ENCODE peak calls at places on chromosomes 11 and 22, in seven cellular contexts. Q is PC-9, J is IMR-90, L is tibial nerve, G is bronchial epithelial cell, B is fibroblast of lung, M is esophagus squamous epithelium. K is an unnamed sample.
A peak's percentile ranks its signal among the peaks of the same experiment; 100 is the strongest.

GRCh38 chr22:18000441-18001039 is 23.8 kb downstream of the MICAL3 start:
- DNase-seq in Q (no peak), J (no peak), L (no peak), G (no peak), B (no peak), M (no peak), K (no peak)

GRCh38 chr11:17734418-17734911 is at the start of gene KCNC1:
- DNase-seq in Q (no peak), J (peak; percentile 34), L (no peak), G (no peak), B (peak; percentile 33), M (no peak), K (no peak)

GRCh38 chr11:123580557-123581275 is 73.7 kb downstream of the SCN3B start:
- DNase-seq in Q (peak; percentile 56), J (peak; percentile 19), L (no peak), G (peak; percentile 59), B (peak; percentile 26), M (no peak), K (no peak)

GRCh38 chr11:112797653-112798293 is 163.4 kb upstream of the NCAM1 start:
- DNase-seq in Q (no peak), J (no peak), L (no peak), G (peak; percentile 31), B (peak; percentile 11), M (no peak), K (no peak)

GRCh38 chr22:31574015-31574670 is 77.8 kb downstream of the SFI1 start:
- DNase-seq in Q (no peak), J (no peak), L (no peak), G (no peak), B (peak; percentile 66), M (no peak), K (no peak)

GRCh38 chr11:21769188-21769587 is 423.7 kb upstream of the ANO5 start:
- DNase-seq in Q (no peak), J (no peak), L (no peak), G (no peak), B (no peak), M (no peak), K (no peak)

GRCh38 chr11:84866922-84867321 is 760.2 kb downstream of the DLG2 start:
- DNase-seq in Q (no peak), J (no peak), L (no peak), G (no peak), B (no peak), M (no peak), K (no peak)

GRCh38 chr11:94563176-94563847 is 3.9 kb upstream of the PIWIL4 start:
- DNase-seq in Q (peak; percentile 59), J (peak; percentile 77), L (no peak), G (peak; percentile 83), B (peak; percentile 55), M (no peak), K (no peak)

GRCh38 chr22:32695451-32695891 is 106.0 kb upstream of the TIMP3 start:
- DNase-seq in Q (peak; percentile 99), J (peak; percentile 95), L (no peak), G (peak; percentile 79), B (peak; percentile 93), M (no peak), K (peak; percentile 61)

GRCh38 chr11:114168086-114168448 is 108.6 kb downstream of the ZBTB16 start:
- DNase-seq in Q (no peak), J (no peak), L (no peak), G (no peak), B (no peak), M (no peak), K (no peak)

GRCh38 chr11:60305906-60306619 is 21.0 kb upstream of the MS4A6E start:
- DNase-seq in Q (no peak), J (no peak), L (no peak), G (peak; percentile 74), B (no peak), M (no peak), K (no peak)

GRCh38 chr11:14413307-14414072 is 54.5 kb upstream of the RRAS2 start:
- DNase-seq in Q (no peak), J (peak; percentile 58), L (no peak), G (no peak), B (peak; percentile 56), M (no peak), K (no peak)
- TF ChIP-seq CTCF in Q (no peak), J (peak; percentile 33), L (no peak), G (peak; percentile 4), B (peak; percentile 34), M (peak; percentile 13), K (peak; percentile 29)

GRCh38 chr11:57481915-57482781 is 21.8 kb downstream of the RTN4RL2 start:
- DNase-seq in Q (no peak), J (no peak), L (no peak), G (no peak), B (no peak), M (no peak), K (no peak)

GRCh38 chr11:57483570-57483934 is 23.2 kb downstream of the RTN4RL2 start:
- DNase-seq in Q (no peak), J (no peak), L (no peak), G (no peak), B (no peak), M (no peak), K (no peak)

GRCh38 chr11:57481315-57481714 is 21.0 kb downstream of the RTN4RL2 start:
- DNase-seq in Q (no peak), J (no peak), L (no peak), G (no peak), B (no peak), M (no peak), K (no peak)

GRCh38 chr11:57484141-57484710 is 23.9 kb downstream of the RTN4RL2 start:
- DNase-seq in Q (no peak), J (no peak), L (no peak), G (no peak), B (no peak), M (no peak), K (no peak)

DNA sequence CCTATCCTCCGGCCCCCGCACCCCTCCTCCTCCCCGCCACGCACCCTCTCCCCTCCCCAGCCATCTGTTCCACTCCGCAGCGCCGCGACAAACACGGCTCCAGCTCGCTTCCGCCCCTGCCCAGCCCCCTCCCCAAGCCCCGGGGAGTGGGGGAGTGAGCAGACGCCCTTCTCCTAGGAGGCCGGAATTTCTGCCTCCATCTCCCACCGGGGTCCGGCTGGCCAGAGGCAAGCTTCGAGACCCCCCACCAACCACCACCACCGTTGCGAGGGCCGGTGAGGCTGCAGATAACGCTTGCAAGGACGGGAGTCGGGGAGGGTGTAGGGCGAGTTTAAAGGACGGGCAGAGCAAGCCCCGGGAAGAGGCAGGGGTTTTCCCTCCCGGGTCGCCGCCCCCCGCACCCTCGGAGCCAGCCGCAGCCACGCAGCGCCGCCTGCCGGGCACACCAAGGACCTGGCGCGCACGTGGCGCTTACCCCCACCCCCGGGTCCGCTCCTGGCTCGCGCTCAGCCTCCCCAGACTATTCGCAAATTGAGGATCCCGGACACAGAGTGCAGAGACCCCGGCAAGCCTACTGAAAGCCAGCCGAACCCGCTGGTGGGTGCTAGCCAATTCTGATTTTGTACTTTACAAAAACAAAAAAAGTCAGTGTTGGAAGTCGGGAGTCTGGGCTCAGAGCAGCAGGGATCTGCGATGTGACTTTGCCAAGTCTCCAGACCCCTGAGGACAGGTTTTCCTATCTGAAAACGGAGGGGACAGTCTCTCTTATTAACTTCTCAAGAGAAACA is 22.6 kb downstream of the RTN4RL2 start:
- DNase-seq in Q (no peak), J (peak; percentile 21), L (no peak), G (no peak), B (no peak), M (no peak), K (no peak)
- H3K4me3 ChIP-seq in Q (peak overlapping the region; percentile 15), J (peak overlapping the region; percentile 35), L (no peak overlapping the region), G (peak overlapping the region; percentile 18), B (peak overlapping the region; percentile 26), M (peak overlapping the region; percentile 36), K (peak overlapping the region; percentile 48)

DNA sequence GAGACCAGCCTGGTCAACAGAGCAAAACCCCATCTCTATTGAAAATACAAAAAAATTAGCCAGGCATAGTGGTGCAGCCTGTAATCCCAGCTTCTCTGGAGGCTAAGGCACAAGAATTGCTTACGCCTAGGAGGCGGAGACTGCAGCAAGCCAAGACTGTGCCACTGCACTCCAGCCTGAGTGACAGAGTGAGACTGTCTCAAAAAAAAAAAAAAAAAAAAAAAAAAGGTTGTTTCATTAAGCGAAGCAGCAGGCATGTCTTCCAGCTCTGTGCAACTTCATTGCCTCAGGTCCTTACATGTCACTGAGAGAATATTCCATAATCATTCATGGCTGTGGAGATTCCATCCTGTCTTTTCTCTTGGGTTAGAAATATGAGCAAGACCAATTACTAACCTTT is 16.9 kb downstream of the GAB2 start:
- DNase-seq in Q (no peak), J (no peak), L (no peak), G (no peak), B (no peak), M (no peak), K (no peak)
- TF ChIP-seq CTCF in Q (no peak), J (no peak), L (no peak), G (no peak), B (no peak), M (no peak), K (no peak)

GRCh38 chr11:68379216-68379615 is 66.8 kb downstream of the LRP5 start:
- DNase-seq in Q (no peak), J (no peak), L (no peak), G (no peak), B (no peak), M (no peak), K (no peak)

GRCh38 chr11:68381716-68382115 is 69.3 kb downstream of the LRP5 start:
- DNase-seq in Q (no peak), J (no peak), L (no peak), G (no peak), B (no peak), M (no peak), K (no peak)

GRCh38 chr11:68382358-68382998 is 70.1 kb downstream of the LRP5 start:
- DNase-seq in Q (no peak), J (no peak), L (no peak), G (no peak), B (no peak), M (no peak), K (no peak)

GRCh38 chr11:68383976-68384501 is 71.6 kb downstream of the LRP5 start:
- DNase-seq in Q (no peak), J (peak; percentile 40), L (peak; percentile 88), G (peak; percentile 11), B (peak; percentile 46), M (no peak), K (no peak)

DNA sequence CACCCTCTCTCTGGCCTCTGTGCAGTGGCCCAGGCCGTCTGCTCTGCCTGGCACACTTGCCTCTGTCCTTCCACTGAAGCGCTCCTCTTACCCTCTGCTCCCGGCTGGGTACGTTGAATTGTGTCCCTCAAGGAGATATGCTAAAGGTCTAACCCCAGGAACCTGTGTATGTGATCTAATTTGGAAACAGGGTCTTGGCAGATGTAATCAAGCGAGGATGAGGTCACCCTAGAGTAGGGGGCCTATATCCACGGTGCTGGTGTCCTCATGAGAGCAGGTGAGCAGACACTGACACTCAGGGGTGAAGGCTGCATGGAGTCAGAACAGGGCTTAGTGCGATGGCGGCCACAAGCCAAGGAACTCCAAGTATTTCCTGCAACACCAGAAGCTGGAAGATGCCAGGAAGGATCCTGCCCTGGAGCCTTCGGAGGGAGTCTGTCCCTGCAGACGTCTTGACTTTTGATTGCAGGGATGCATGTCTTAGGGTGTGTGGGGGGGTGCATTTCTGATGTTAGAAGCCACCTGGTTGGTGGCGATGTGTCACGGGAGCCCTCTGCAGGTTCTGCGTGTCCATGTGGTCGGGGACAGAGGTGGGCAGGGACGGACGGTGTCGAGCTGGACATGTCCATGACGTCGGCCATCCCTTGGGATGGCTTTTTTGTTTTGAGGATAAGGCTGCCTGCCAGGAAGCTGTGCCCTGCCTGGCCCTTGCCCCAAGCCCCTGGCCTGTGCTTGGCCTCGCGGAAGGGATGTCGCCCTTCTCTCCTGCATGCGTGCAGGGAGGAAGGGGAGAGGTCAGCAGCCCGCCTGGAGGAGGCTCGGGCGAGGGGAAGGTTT is 68.6 kb downstream of the LRP5 start:
- DNase-seq in Q (no peak), J (peak; percentile 11), L (no peak), G (no peak), B (no peak), M (no peak), K (no peak)
- H3K4me3 ChIP-seq in Q (peak overlapping the region; percentile 41), J (no peak overlapping the region), L (no peak overlapping the region), G (no peak overlapping the region), B (no peak overlapping the region), M (no peak overlapping the region), K (no peak overlapping the region)

GRCh38 chr11:107457558-107458271 is at the start of gene CWF19L2:
- DNase-seq in Q (peak; percentile 97), J (peak; percentile 96), L (peak; percentile 80), G (peak; percentile 97), B (peak; percentile 97), M (peak; percentile 58), K (peak; percentile 74)
- TF ChIP-seq CTCF in Q (no peak), J (no peak), L (no peak), G (peak; percentile 8), B (no peak), M (peak; percentile 4), K (no peak)